ENCODE peak calls at places on chromosomes 7 and 10, in ten cellular contexts. V, T, C, B, X, L, I, Z, P and H are unnamed samples.

GRCh38 chr7:123533929-123534382 is 439 bp downstream of the IQUB start:
- DNase-seq in B (no peak), P (peak), X (no peak), L (no peak), T (no peak), Z (no peak), V (no peak), I (no peak), C (no peak), H (no peak)

GRCh38 chr10:43373461-43373860 is 2.0 kb downstream of the FXYD4 start:
- DNase-seq in X (no peak), P (no peak), C (no peak), Z (no peak), B (no peak), V (no peak), L (no peak), T (no peak), I (no peak), H (no peak)

GRCh38 chr7:157497744-157498541 is 161.1 kb downstream of the DNAJB6 start:
- DNase-seq in V (no peak), C (peak), B (no peak), I (no peak), P (no peak), Z (no peak), X (no peak), L (peak), T (no peak), H (no peak)

GRCh38 chr7:155941688-155942087 is 129.4 kb upstream of the SHH start:
- DNase-seq in X (no peak), B (no peak), C (no peak), T (no peak), V (no peak), Z (no peak), L (no peak), P (no peak), I (no peak), H (no peak)

GRCh38 chr7:12111461-12112405 is 99.4 kb upstream of the TMEM106B start:
- DNase-seq in B (no peak), C (no peak), V (peak), T (no peak), Z (no peak), L (no peak), P (no peak), I (no peak), X (no peak), H (no peak)

GRCh38 chr7:149686001-149686400 is 87.4 kb downstream of the ZNF467 start:
- DNase-seq in T (peak), Z (no peak), V (peak), I (peak), B (no peak), L (no peak), X (no peak), C (no peak), P (no peak), H (no peak)

GRCh38 chr10:91046891-91047290 is 126.0 kb upstream of the ANKRD1 start:
- DNase-seq in L (no peak), C (no peak), P (no peak), V (no peak), Z (no peak), X (no peak), T (no peak), I (no peak), B (no peak), H (no peak)

GRCh38 chr10:104029528-104029875 is 56.2 kb downstream of the COL17A1 start:
- DNase-seq in T (no peak), Z (no peak), V (peak), L (no peak), X (no peak), I (no peak), C (no peak), B (no peak), P (no peak), H (no peak)

GRCh38 chr7:134823400-134823799 is 44.0 kb downstream of the CALD1 start:
- DNase-seq in T (peak), L (no peak), Z (peak), B (no peak), V (peak), C (no peak), X (no peak), P (no peak), I (no peak), H (peak)

GRCh38 chr10:49310460-49310859 is 11.5 kb downstream of the C10orf71 start:
- DNase-seq in T (no peak), Z (no peak), V (no peak), L (no peak), B (no peak), I (no peak), P (no peak), C (no peak), X (no peak), H (no peak)

GRCh38 chr10:29598861-29599311 is 35.9 kb downstream of the SVIL start:
- DNase-seq in C (no peak), X (no peak), P (no peak), L (peak), T (peak), V (peak), Z (no peak), B (no peak), I (peak), H (peak)

GRCh38 chr7:68733219-68734143 is 864.8 kb upstream of the AUTS2 start:
- DNase-seq in C (no peak), Z (no peak), B (no peak), V (no peak), I (no peak), T (no peak), X (no peak), L (no peak), P (no peak), H (no peak)

GRCh38 chr7:128783143-128783799 is 7.7 kb upstream of the OPN1SW start:
- DNase-seq in C (no peak), L (no peak), P (no peak), I (peak), B (no peak), Z (peak), X (no peak), V (peak), T (peak), H (peak)

GRCh38 chr10:103967433-103968142 is 648 bp downstream of the SLK start:
- DNase-seq in V (peak), I (no peak), P (no peak), T (no peak), Z (no peak), C (no peak), X (no peak), L (no peak), B (no peak), H (no peak)

GRCh38 chr7:876972-877311 is 588 bp downstream of the GET4 start:
- DNase-seq in I (no peak), T (no peak), P (no peak), V (no peak), L (no peak), C (peak), Z (no peak), B (no peak), X (peak), H (no peak)

GRCh38 chr7:38382627-38383026 is 109.2 kb upstream of the TARP start:
- DNase-seq in I (peak), C (no peak), Z (no peak), L (no peak), B (no peak), V (peak), X (no peak), T (peak), P (no peak), H (no peak)

GRCh38 chr7:97016392-97017196 is 8.0 kb downstream of the DLX5 start:
- DNase-seq in L (no peak), T (no peak), B (no peak), I (no peak), V (no peak), P (no peak), Z (no peak), X (no peak), C (no peak), H (no peak)

GRCh38 chr7:91193141-91193540 is 71.1 kb upstream of the FZD1 start:
- DNase-seq in T (no peak), Z (no peak), I (peak), L (no peak), P (no peak), C (no peak), V (peak), B (no peak), X (no peak), H (no peak)

GRCh38 chr7:73477376-73477775 is 43.8 kb downstream of the FZD9 start:
- DNase-seq in C (no peak), T (no peak), X (no peak), B (no peak), L (no peak), P (no peak), Z (no peak), V (no peak), I (no peak), H (no peak)

GRCh38 chr10:62665771-62666170 is 138.7 kb upstream of the ADO start:
- DNase-seq in X (no peak), C (no peak), P (no peak), I (no peak), T (no peak), Z (no peak), L (no peak), B (no peak), V (no peak), H (no peak)

GRCh38 chr10:71294091-71294561 is 24.9 kb upstream of the SLC29A3 start:
- DNase-seq in C (no peak), P (no peak), X (no peak), I (no peak), B (no peak), V (no peak), Z (no peak), L (no peak), T (no peak), H (no peak)

GRCh38 chr10:77463967-77464745 is 173.5 kb downstream of the KCNMA1 start:
- DNase-seq in B (no peak), V (peak), X (no peak), T (no peak), I (no peak), Z (no peak), C (no peak), L (no peak), P (no peak), H (no peak)

GRCh38 chr7:122970740-122971725 is 24.5 kb downstream of the TAS2R16 start:
- DNase-seq in C (no peak), P (no peak), B (no peak), X (peak), I (no peak), T (no peak), L (no peak), V (no peak), Z (no peak), H (no peak)

GRCh38 chr10:82378146-82378545 is 503.2 kb downstream of the NRG3 start:
- DNase-seq in I (no peak), V (peak), P (no peak), L (no peak), X (no peak), T (no peak), B (no peak), C (no peak), Z (no peak), H (no peak)